ENCODE peak calls at places on chromosomes 7 and 10, in four cellular contexts. U is prostate gland, G is transverse colon, J is HCT116. O is an unnamed sample.

GRCh38 chr7:12647364-12648219 is 39.8 kb upstream of the ARL4A start:
- DNase-seq in U (no peak), G (peak; percentile 18), J (peak; percentile 80), O (no peak)

GRCh38 chr10:128631801-128632241 is 505.6 kb upstream of the MKI67 start:
- DNase-seq in U (no peak), G (no peak), J (peak; percentile 35), O (no peak)

GRCh38 chr10:6607187-6607586 is 27.1 kb upstream of the PRKCQ start:
- DNase-seq in U (no peak), G (no peak), J (no peak), O (no peak)

GRCh38 chr10:548212-548897 is 141.1 kb downstream of the DIP2C start:
- DNase-seq in U (no peak), G (no peak), J (no peak), O (no peak)

GRCh38 chr7:26492816-26493215 is 201.2 kb downstream of the SNX10 start:
- DNase-seq in U (no peak), G (peak; percentile 38), J (no peak), O (no peak)

GRCh38 chr7:93910076-93910994 is 4.0 kb downstream of the GNGT1 start:
- DNase-seq in U (peak; percentile 12), G (no peak), J (no peak), O (no peak)

GRCh38 chr7:141043621-141044020 is 28.9 kb upstream of the MRPS33 start:
- DNase-seq in U (no peak), G (no peak), J (no peak), O (no peak)

GRCh38 chr7:17130281-17131059 is 168.0 kb upstream of the AHR start:
- DNase-seq in U (no peak), G (no peak), J (peak; percentile 13), O (no peak)

GRCh38 chr7:142711722-142712616 is 37.3 kb upstream of the PRSS1 start:
- DNase-seq in U (no peak), G (no peak), J (peak; percentile 29), O (peak; percentile 38)

GRCh38 chr7:77699056-77699455 is 2.8 kb downstream of the RSBN1L start:
- DNase-seq in U (no peak), G (no peak), J (no peak), O (no peak)

GRCh38 chr10:49614242-49615198 is 683 bp downstream of the CHAT start:
- DNase-seq in U (no peak), G (no peak), J (no peak), O (no peak)

GRCh38 chr7:135326636-135327280 is 93.1 kb downstream of the STRA8 start:
- DNase-seq in U (no peak), G (no peak), J (no peak), O (no peak)

GRCh38 chr10:71731791-71732190 is 12.2 kb upstream of the C10orf105 start:
- DNase-seq in U (no peak), G (no peak), J (no peak), O (no peak)

GRCh38 chr10:121338206-121338991 is 259.8 kb downstream of the FGFR2 start:
- DNase-seq in U (no peak), G (no peak), J (no peak), O (no peak)

GRCh38 chr10:71260622-71261325 is 48.4 kb downstream of the UNC5B start:
- DNase-seq in U (no peak), G (no peak), J (peak; percentile 47), O (peak; percentile 36)

GRCh38 chr10:33368086-33368485 is 33.6 kb upstream of the NRP1 start:
- DNase-seq in U (no peak), G (no peak), J (no peak), O (no peak)

GRCh38 chr7:1939434-1940401 is 269.6 kb downstream of the ELFN1 start:
- DNase-seq in U (no peak), G (no peak), J (no peak), O (no peak)

GRCh38 chr7:130131964-130132875 is 61.9 kb downstream of the KLHDC10 start:
- DNase-seq in U (no peak), G (no peak), J (no peak), O (peak; percentile 69)

GRCh38 chr10:124344266-124344590 is 74.5 kb downstream of the OAT start:
- DNase-seq in U (no peak), G (no peak), J (no peak), O (no peak)

GRCh38 chr10:35058134-35058533 is 32.0 kb downstream of the CUL2 start:
- DNase-seq in U (no peak), G (no peak), J (no peak), O (no peak)

GRCh38 chr7:132251327-132251659 is 325.0 kb downstream of the PLXNA4 start:
- DNase-seq in U (peak; percentile 98), G (peak; percentile 88), J (no peak), O (peak; percentile 93)

GRCh38 chr7:46627038-46627315 is 705.9 kb upstream of the IGFBP3 start:
- DNase-seq in U (no peak), G (no peak), J (no peak), O (no peak)

GRCh38 chr7:138992052-138992531 is 10.9 kb upstream of the KIAA1549 start:
- DNase-seq in U (no peak), G (no peak), J (no peak), O (no peak)

GRCh38 chr7:101943889-101944605 is 126.6 kb downstream of the CUX1 start:
- DNase-seq in U (no peak), G (no peak), J (no peak), O (peak; percentile 45)

GRCh38 chr7:129890090-129890489 is 62.7 kb downstream of the UBE2H start:
- DNase-seq in U (no peak), G (no peak), J (no peak), O (no peak)

GRCh38 chr7:41113663-41114062 is 589.2 kb downstream of the INHBA start:
- DNase-seq in U (no peak), G (no peak), J (no peak), O (no peak)

GRCh38 chr7:51085034-51085692 is 231.4 kb downstream of the COBL start:
- DNase-seq in U (no peak), G (no peak), J (no peak), O (no peak)

GRCh38 chr10:124149681-124150080 is 56.3 kb upstream of the CHST15 start:
- DNase-seq in U (no peak), G (peak; percentile 35), J (no peak), O (no peak)

GRCh38 chr10:91624633-91625032 is 8.2 kb downstream of the PPP1R3C start:
- DNase-seq in U (no peak), G (no peak), J (no peak), O (no peak)

GRCh38 chr10:91630592-91630991 is 2.3 kb downstream of the PPP1R3C start:
- DNase-seq in U (no peak), G (no peak), J (no peak), O (no peak)

GRCh38 chr10:91629715-91630549 is 2.9 kb downstream of the PPP1R3C start:
- DNase-seq in U (no peak), G (no peak), J (no peak), O (no peak)

GRCh38 chr10:91627344-91628102 is 5.3 kb downstream of the PPP1R3C start:
- DNase-seq in U (no peak), G (no peak), J (no peak), O (no peak)

DNA sequence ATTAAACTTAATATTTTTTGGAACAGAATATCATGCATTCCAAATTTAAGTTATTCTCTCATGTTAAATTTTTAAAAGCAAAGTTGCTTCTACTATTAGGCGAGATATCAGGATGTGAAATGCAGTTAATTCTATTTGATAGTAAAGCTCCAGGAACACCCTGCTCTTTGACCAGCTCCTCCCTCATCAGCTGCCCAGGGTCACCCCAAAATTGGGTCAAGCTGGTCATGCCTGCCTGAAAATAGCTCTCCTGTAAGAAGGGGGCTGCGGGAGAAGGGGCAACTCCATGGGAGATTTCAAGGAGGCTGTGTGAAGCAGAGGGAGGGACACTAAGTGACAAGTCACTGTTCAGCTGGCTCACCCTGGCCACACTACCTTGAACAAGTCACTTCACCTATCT is 5.9 kb downstream of the PPP1R3C start:
- DNase-seq in U (no peak), G (no peak), J (no peak), O (no peak)
- H3K36me3 ChIP-seq in U (no peaks in the 10 kb centered on the region), G (no peaks in the 10 kb centered on the region), J (no peaks in the 10 kb centered on the region), O (no peaks in the 10 kb centered on the region)

GRCh38 chr7:22082886-22083710 is 137.4 kb upstream of the CDCA7L start:
- DNase-seq in U (peak; percentile 86), G (peak; percentile 93), J (peak; percentile 53), O (peak; percentile 93)
- TF ChIP-seq POLR2A in U (no peak), G (peak; percentile 46), J (no peak), O (peak; percentile 50)

DNA sequence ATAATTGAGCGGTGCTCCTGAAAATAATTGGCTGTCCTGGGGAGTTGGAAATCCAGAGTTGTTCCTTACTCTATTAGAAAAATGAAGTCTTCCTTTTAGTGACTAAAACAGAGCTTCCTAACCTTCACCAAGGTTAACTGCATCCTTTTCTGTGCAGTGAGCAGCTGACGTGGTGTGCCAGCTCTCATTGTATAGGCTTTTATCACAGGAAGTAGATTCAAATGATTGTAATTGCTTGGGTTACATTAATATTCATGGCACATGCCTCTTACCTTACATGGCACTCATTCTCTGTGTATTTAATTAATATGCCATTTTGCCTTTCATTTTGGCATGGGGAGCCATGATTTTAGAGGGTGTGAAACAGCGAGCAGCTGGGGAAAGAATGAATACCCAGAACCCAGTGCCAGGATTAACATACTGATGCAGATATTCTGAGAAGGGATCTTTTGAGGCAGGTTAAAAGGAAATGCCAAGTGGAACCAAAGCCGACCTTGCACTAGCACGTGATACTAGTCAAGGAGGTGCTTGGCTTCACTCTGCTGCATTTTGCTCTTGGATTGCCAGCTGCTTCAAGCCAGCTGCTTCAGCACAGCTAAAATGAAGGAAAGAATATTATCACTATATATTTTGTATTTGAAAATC is 115.3 kb downstream of the ST7 start:
- DNase-seq in U (no peak), G (no peak), J (no peak), O (peak; percentile 84)
- H3K27ac ChIP-seq in U (no peak overlapping the region), G (no peak overlapping the region), J (no peak overlapping the region), O (peak overlapping the region; percentile 68)

GRCh38 chr7:156966387-156966786 is 16.9 kb downstream of the NOM1 start:
- DNase-seq in U (no peak), G (no peak), J (no peak), O (no peak)
- H3K36me3 ChIP-seq in U (no peaks in the 10 kb centered on the region), G (peaks cover 42% of the 10 kb centered on the region), J (peaks cover 57% of the 10 kb centered on the region), O (peaks cover 46% of the 10 kb centered on the region)

DNA sequence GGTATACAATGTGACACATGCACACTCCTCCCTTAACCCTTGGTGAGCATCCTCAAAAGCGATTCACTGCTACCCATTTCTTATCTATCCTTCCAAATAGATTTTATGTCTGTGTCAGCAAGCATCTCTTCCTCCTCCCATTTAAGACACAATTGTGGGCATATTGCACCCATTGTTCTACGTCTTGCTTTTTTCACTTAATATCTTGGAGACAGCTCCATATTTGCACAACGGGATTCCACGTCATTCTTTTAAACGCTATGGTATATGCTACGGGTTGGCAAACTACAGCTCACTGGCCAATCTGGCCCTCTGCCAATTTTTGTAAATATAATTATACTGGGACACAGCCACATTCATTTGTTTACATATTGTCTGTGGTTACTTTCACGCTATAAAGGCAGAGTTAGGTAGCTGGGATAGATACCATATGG is 88.6 kb downstream of the RNF216 start:
- DNase-seq in U (no peak), G (no peak), J (no peak), O (no peak)
- TF ChIP-seq POLR2A in U (no peak), G (no peak), J (no peak), O (no peak)

DNA sequence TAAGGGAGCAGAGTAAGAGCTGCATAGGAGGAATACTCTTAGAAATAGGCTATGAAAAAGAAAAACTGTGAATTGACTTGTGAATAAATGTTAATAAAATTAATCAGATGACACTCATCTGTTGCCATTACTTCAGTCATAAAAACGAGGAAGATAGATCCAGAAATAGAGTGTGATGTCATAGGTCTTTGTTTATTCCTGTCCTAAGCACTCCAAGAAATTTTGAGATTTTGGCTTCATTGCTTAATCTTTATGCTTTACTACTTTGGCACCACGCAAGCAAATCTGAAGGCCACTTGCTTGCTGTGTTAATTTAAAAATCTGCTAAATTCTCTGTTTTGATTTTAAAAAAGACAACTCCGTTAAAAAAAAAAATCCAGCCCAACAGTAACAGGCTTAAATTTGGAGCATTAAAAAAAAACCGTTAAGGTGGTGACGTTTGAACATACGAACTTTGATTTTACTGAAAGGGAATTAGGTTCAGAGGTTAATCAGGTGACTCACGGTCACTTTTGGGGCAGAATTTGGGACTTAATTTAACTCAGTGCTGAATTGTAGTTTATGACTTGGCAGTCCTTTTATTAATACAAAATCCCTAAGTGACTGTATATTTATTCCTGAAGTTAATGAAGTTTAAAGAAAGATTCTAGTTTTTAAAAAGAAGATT is 3.4 kb downstream of the IFRD1 start:
- DNase-seq in U (no peak), G (no peak), J (no peak), O (no peak)
- H3K27ac ChIP-seq in U (peak overlapping the region; percentile 99), G (peak overlapping the region; percentile 96), J (no peak overlapping the region), O (peak overlapping the region; percentile 100)

O was measured in thyroid gland.